ENCODE peak calls at places on chromosomes 7 and 10, in nine cellular contexts. Q is IMR-90, C is heart right ventricle, H is body of pancreas, D is transverse colon, F is mucosa of descending colon, R is psoas muscle, J is colonic mucosa, Y is HAP-1. E is an unnamed sample.
A peak's percentile ranks its signal among the peaks of the same experiment; 100 is the strongest.

GRCh38 chr7:79820387-79820786 is 314.2 kb upstream of the GNAI1 start:
- DNase-seq in Q (peak; percentile 85), C (peak; percentile 17), H (peak; percentile 20), D (peak; percentile 26), F (peak; percentile 56), R (peak; percentile 15), J (peak; percentile 36), Y (peak; percentile 23), E (peak; percentile 24)

GRCh38 chr7:114048386-114049235 is 129.8 kb upstream of the PPP1R3A start:
- DNase-seq in Q (peak; percentile 23), C (no peak), H (no peak), D (no peak), F (peak; percentile 12), R (no peak), J (no peak), Y (no peak), E (no peak)

GRCh38 chr7:108211382-108212201 is 81.4 kb upstream of the LAMB4 start:
- DNase-seq in Q (peak; percentile 59), C (no peak), H (no peak), D (peak; percentile 25), F (peak; percentile 21), R (no peak), J (no peak), Y (no peak), E (no peak)

GRCh38 chr10:78298835-78299234 is 265.2 kb downstream of the RPS24 start:
- DNase-seq in Q (no peak), C (no peak), H (no peak), D (no peak), F (no peak), R (no peak), J (no peak), Y (no peak), E (no peak)

GRCh38 chr7:83791737-83792136 is 142.8 kb upstream of the SEMA3E start:
- DNase-seq in Q (no peak), C (no peak), H (no peak), D (no peak), F (no peak), R (no peak), J (no peak), Y (no peak), E (no peak)

GRCh38 chr7:33728779-33729646 is 176.3 kb upstream of the BMPER start:
- DNase-seq in Q (no peak), C (no peak), H (no peak), D (no peak), F (no peak), R (no peak), J (no peak), Y (no peak), E (no peak)

GRCh38 chr10:103888113-103888841 is 29.7 kb downstream of the STN1 start:
- DNase-seq in Q (peak; percentile 91), C (peak; percentile 64), H (peak; percentile 95), D (peak; percentile 91), F (peak; percentile 92), R (peak; percentile 75), J (peak; percentile 94), Y (peak; percentile 64), E (peak; percentile 88)

GRCh38 chr7:43039346-43039745 is 73.1 kb upstream of the HECW1 start:
- DNase-seq in Q (no peak), C (no peak), H (no peak), D (no peak), F (no peak), R (no peak), J (no peak), Y (no peak), E (no peak)

GRCh38 chr7:25894902-25895791 is 256.9 kb upstream of the NFE2L3 start:
- DNase-seq in Q (peak; percentile 2), C (peak; percentile 49), H (peak; percentile 72), D (peak; percentile 85), F (peak; percentile 82), R (peak; percentile 74), J (peak; percentile 83), Y (peak; percentile 53), E (peak; percentile 79)

DNA sequence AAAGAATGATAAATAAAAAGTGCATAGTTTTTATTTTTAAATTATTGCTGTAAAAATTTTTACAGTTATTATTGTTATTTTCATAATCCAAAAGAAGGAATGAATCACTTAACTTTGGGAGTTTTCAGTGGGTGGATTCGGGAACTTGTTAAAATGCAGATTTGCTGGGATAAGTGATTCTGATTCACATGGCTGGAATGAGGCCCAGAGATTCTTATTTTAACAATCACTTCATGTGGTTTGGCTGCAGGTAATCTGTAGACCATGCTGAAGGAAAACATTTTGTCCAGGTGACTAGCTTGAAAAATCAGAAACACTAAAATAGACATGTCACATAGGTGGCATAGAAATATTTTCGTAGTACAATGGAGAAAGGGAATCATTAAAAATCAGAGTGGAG is 13.9 kb downstream of the CROT start:
- DNase-seq in Q (peak; percentile 59), C (no peak), H (no peak), D (no peak), F (no peak), R (no peak), J (no peak), Y (no peak), E (no peak)
- H3K4me1 ChIP-seq in Q (peaks cover 2% of the 10 kb centered on the region), C (no peaks in the 10 kb centered on the region), H (no peaks in the 10 kb centered on the region), D (no peaks in the 10 kb centered on the region), F (no peaks in the 10 kb centered on the region), R (peaks cover 13% of the 10 kb centered on the region), J (no peaks in the 10 kb centered on the region), Y (no peaks in the 10 kb centered on the region), E (no peaks in the 10 kb centered on the region)

GRCh38 chr7:14144109-14144508 is 154.6 kb upstream of the ETV1 start:
- DNase-seq in Q (no peak), C (no peak), H (no peak), D (no peak), F (no peak), R (no peak), J (no peak), Y (no peak), E (no peak)

DNA sequence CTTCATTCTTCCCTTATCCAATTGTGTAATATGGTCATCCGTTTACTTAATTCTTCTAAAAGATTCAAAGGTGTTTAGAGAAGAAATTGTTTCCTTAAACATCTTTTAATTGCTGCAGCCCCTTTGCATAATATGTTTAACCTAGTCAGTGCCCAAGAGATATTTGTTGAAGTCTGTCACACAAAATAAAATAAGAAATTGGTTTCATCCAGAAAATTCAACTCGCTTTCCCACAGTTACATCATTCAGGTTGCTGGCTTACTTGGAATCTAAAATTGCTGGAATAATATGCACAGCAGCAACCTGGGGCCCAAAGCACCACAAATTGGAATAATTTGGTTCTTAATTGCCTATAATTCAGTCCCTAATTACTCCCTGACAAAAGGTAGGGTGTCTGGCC is 155.1 kb upstream of the ETV1 start:
- DNase-seq in Q (no peak), C (no peak), H (no peak), D (no peak), F (no peak), R (no peak), J (no peak), Y (no peak), E (no peak)
- H3K9me3 ChIP-seq in Q (no peaks in the 10 kb centered on the region), C (no peaks in the 10 kb centered on the region), H (no peaks in the 10 kb centered on the region), D (no peaks in the 10 kb centered on the region), F (no peaks in the 10 kb centered on the region), R (no peaks in the 10 kb centered on the region), J (no peaks in the 10 kb centered on the region), Y (no peaks in the 10 kb centered on the region), E (no peaks in the 10 kb centered on the region)

DNA sequence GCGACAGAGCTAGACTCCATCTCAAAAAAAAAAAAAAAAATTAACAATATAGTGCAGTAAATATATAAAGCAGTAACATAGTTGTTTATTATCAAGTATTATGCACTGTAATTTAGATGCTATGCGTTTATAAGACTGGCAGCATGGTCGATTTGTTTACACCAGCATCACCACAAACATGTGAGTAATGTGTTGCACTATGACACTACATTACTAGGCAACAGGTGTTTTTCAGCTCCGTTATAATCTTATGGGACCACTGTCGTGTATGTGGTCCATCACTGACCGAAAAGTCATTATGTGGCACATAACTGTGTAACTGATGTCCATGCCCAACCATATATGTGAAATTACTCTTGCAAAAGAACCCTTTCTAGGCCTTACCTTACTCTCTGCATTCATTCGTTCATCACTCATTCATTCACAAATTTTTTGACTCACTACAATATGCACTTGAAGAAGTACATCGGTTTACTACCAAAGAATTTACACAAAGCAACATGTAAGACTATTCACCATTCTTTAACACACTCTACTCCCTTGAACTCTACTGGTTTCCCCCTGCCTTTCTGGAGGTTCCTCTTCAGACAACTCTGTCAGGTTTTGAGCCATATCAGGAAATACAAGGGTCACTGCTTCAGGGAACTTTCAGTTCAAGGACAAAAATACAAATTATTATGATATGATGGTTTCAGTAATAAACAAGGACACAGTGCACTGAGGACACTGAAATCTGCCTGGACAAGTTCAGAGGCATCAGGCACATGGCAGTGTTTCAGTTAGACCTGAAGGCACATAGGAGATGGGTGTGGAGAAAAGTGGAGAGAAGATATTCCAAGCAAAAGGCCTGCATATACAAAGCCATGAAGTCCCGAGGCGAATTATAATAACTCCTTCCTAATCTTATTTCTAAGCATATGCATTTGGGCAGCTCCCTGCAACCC is 17.4 kb downstream of the ITGB1 start:
- DNase-seq in Q (no peak), C (no peak), H (no peak), D (no peak), F (no peak), R (no peak), J (no peak), Y (no peak), E (no peak)
- H3K4me1 ChIP-seq in Q (peaks cover 38% of the 10 kb centered on the region), C (peaks cover 83% of the 10 kb centered on the region), H (peaks cover 76% of the 10 kb centered on the region), D (peaks cover 55% of the 10 kb centered on the region), F (peaks cover 50% of the 10 kb centered on the region), R (peaks cover 89% of the 10 kb centered on the region), J (peaks cover 9% of the 10 kb centered on the region), Y (peaks cover 10% of the 10 kb centered on the region), E (peaks cover 70% of the 10 kb centered on the region)

GRCh38 chr10:131016556-131016955 is 295.0 kb downstream of the TCERG1L start:
- DNase-seq in Q (no peak), C (no peak), H (no peak), D (no peak), F (no peak), R (no peak), J (no peak), Y (no peak), E (no peak)

GRCh38 chr10:131013281-131013680 is 298.2 kb downstream of the TCERG1L start:
- DNase-seq in Q (no peak), C (no peak), H (peak; percentile 29), D (no peak), F (no peak), R (no peak), J (no peak), Y (no peak), E (peak; percentile 60)

GRCh38 chr10:131014271-131014670 is 297.2 kb downstream of the TCERG1L start:
- DNase-seq in Q (no peak), C (no peak), H (no peak), D (no peak), F (no peak), R (no peak), J (no peak), Y (no peak), E (peak; percentile 24)

GRCh38 chr10:131017566-131018285 is 293.8 kb downstream of the TCERG1L start:
- DNase-seq in Q (no peak), C (no peak), H (no peak), D (no peak), F (no peak), R (no peak), J (no peak), Y (no peak), E (no peak)

DNA sequence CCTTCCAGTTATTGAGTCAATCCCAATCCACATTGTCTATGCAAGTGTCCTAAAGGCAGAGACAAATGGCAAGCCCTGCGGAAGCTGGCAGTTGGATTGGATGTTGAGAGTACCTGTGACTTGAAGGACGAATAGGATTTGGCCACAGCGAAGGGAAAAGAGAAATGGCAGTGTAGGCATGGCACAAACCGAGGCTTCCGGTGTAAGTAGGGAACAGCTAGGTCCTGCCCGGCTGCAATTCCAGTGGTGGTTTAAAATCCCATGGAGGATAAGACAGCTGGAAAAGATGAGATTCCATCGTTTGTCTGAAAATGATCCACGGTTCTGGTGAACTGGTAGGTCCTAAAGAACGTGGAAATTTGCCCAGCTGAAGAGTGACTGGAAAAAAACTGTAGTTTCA is 296.2 kb downstream of the TCERG1L start:
- DNase-seq in Q (no peak), C (no peak), H (no peak), D (no peak), F (no peak), R (no peak), J (no peak), Y (no peak), E (no peak)
- H3K9me3 ChIP-seq in Q (peaks cover 39% of the 10 kb centered on the region), C (no peaks in the 10 kb centered on the region), H (no peaks in the 10 kb centered on the region), D (no peaks in the 10 kb centered on the region), F (peaks cover 8% of the 10 kb centered on the region), R (no peaks in the 10 kb centered on the region), J (no peaks in the 10 kb centered on the region), Y (peaks cover 2% of the 10 kb centered on the region), E (no peaks in the 10 kb centered on the region)

E was measured in tibial artery.